ENCODE peak calls at places on chromosomes 4 and X, in four cellular contexts. H, V, S and R are unnamed samples.

GRCh38 chrX:137428777-137429564 is 137.0 kb upstream of the ZIC3 start:
- DNase-seq in H (no peak), V (no peak), S (no peak), R (no peak)

GRCh38 chr4:71609651-71610050 is 174.2 kb downstream of the GC start:
- DNase-seq in H (no peak), V (no peak), S (no peak), R (no peak)

GRCh38 chr4:9904976-9905587 is 116.2 kb downstream of the SLC2A9 start:
- DNase-seq in H (no peak), V (no peak), S (no peak), R (no peak)

GRCh38 chr4:78775278-78776030 is 696 bp upstream of the BMP2K start:
- DNase-seq in H (peak; percentile 80), V (peak; percentile 93), S (peak; percentile 97), R (peak; percentile 94)

GRCh38 chr4:81257021-81257420 is 42.0 kb upstream of the PRKG2 start:
- DNase-seq in H (no peak), V (no peak), S (no peak), R (no peak)

GRCh38 chr4:66482186-66482585 is 811.9 kb upstream of the EPHA5 start:
- DNase-seq in H (no peak), V (no peak), S (no peak), R (no peak)

GRCh38 chrX:120287513-120288112 is 23.6 kb downstream of the TMEM255A start:
- DNase-seq in H (no peak), V (no peak), S (no peak), R (no peak)

GRCh38 chr4:80540785-80541469 is 205.4 kb downstream of the CFAP299 start:
- DNase-seq in H (no peak), V (no peak), S (no peak), R (no peak)

GRCh38 chr4:75287738-75288517 is 226.3 kb downstream of the RCHY1 start:
- DNase-seq in H (no peak), V (no peak), S (no peak), R (no peak)

GRCh38 chr4:145736241-145736831 is 56.4 kb downstream of the C4orf51 start:
- DNase-seq in H (no peak), V (no peak), S (no peak), R (peak; percentile 77)

GRCh38 chr4:1232661-1233621 is 16.0 kb downstream of the CTBP1 start:
- DNase-seq in H (peak; percentile 0), V (peak; percentile 71), S (peak; percentile 77), R (peak; percentile 28)

GRCh38 chrX:19372170-19373033 is 28.7 kb downstream of the PDHA1 start:
- DNase-seq in H (peak; percentile 38), V (peak; percentile 66), S (peak; percentile 86), R (peak; percentile 70)

GRCh38 chr4:52869196-52869595 is 7.1 kb downstream of the RASL11B start:
- DNase-seq in H (no peak), V (peak; percentile 86), S (no peak), R (peak; percentile 84)

GRCh38 chr4:86554641-86555040 is 39.5 kb upstream of the PTPN13 start:
- DNase-seq in H (no peak), V (no peak), S (no peak), R (no peak)

GRCh38 chrX:4550018-4550417 is 836.6 kb upstream of the PRKX start:
- DNase-seq in H (no peak), V (no peak), S (no peak), R (no peak)

GRCh38 chrX:9913041-9913440 is 54.1 kb upstream of the CLDN34 start:
- DNase-seq in H (no peak), V (no peak), S (no peak), R (no peak)

GRCh38 chr4:136412708-136413107 is 1119.6 kb downstream of the PCDH18 start:
- DNase-seq in H (no peak), V (no peak), S (no peak), R (no peak)

GRCh38 chr4:80840396-80840795 is 190.1 kb upstream of the BMP3 start:
- DNase-seq in H (no peak), V (no peak), S (no peak), R (no peak)

GRCh38 chr4:128525387-128525786 is 237.8 kb upstream of the PGRMC2 start:
- DNase-seq in H (no peak), V (no peak), S (no peak), R (no peak)

GRCh38 chrX:115911967-115912366 is 258.6 kb upstream of the AGTR2 start:
- DNase-seq in H (no peak), V (no peak), S (no peak), R (no peak)

GRCh38 chrX:71992711-71993110 is 82.1 kb downstream of the NHSL2 start:
- DNase-seq in H (peak; percentile 4), V (no peak), S (no peak), R (no peak)

GRCh38 chrX:131830400-131831184 is 192.5 kb upstream of the STK26 start:
- DNase-seq in H (no peak), V (peak; percentile 66), S (peak; percentile 80), R (peak; percentile 55)

GRCh38 chrX:52346462-52347165 is 22.2 kb upstream of the XAGE2 start:
- DNase-seq in H (no peak), V (no peak), S (no peak), R (no peak)

GRCh38 chr4:42570221-42570620 is 86.7 kb downstream of the ATP8A1 start:
- DNase-seq in H (no peak), V (peak; percentile 78), S (no peak), R (peak; percentile 79)

GRCh38 chr4:183828125-183828524 is 77.0 kb upstream of the STOX2 start:
- DNase-seq in H (no peak), V (no peak), S (no peak), R (no peak)

GRCh38 chrX:35726176-35726575 is 72.0 kb upstream of the MAGEB16 start:
- DNase-seq in H (no peak), V (no peak), S (no peak), R (no peak)

GRCh38 chr4:113947484-113947883 is 32.0 kb downstream of the ARSJ start:
- DNase-seq in H (no peak), V (no peak), S (no peak), R (no peak)

GRCh38 chr4:140234697-140235060 is 80.7 kb upstream of the MAML3 start:
- DNase-seq in H (no peak), V (no peak), S (no peak), R (no peak)

GRCh38 chr4:13344216-13344615 is 139.9 kb downstream of the RAB28 start:
- DNase-seq in H (no peak), V (no peak), S (no peak), R (no peak)

GRCh38 chr4:4990857-4991540 is 28.3 kb downstream of the CYTL1 start:
- DNase-seq in H (no peak), V (peak; percentile 81), S (no peak), R (peak; percentile 88)

GRCh38 chr4:16967722-16968121 is 69.3 kb upstream of the LDB2 start:
- DNase-seq in H (no peak), V (no peak), S (no peak), R (peak; percentile 63)

GRCh38 chrX:119539872-119540271 is 25.3 kb downstream of the STEEP1 start:
- DNase-seq in H (no peak), V (no peak), S (no peak), R (no peak)